ENCODE peak calls at places on chromosomes 13 and 19, in five cellular contexts. C is H1, E is H9, R is neuronal stem cell, Y is IMR-90. H is an unnamed sample.

GRCh38 chr19:5057860-5058259 is 88.9 kb downstream of the KDM4B start:
- DNase-seq in R (no peak), C (no peak), E (peak; percentile 60), Y (no peak), H (no peak)

GRCh38 chr13:79655509-79655908 is 174.6 kb downstream of the NDFIP2 start:
- DNase-seq in R (no peak), E (no peak), Y (no peak), C (no peak), H (no peak)

GRCh38 chr19:36745870-36746269 is 26.7 kb downstream of the ZNF850 start:
- DNase-seq in Y (no peak), C (no peak), E (no peak), R (no peak), H (peak; percentile 46)

GRCh38 chr13:97280478-97280877 is 58.3 kb downstream of the MBNL2 start:
- DNase-seq in R (no peak), E (no peak), Y (no peak), C (no peak), H (no peak)

GRCh38 chr19:32373614-32374295 is 28.3 kb downstream of the ZNF507 start:
- DNase-seq in Y (peak; percentile 100), R (no peak), C (no peak), E (no peak), H (peak; percentile 96)

GRCh38 chr19:34282611-34283519 is 28.5 kb downstream of the GARRE1 start:
- DNase-seq in C (no peak), R (no peak), Y (no peak), E (no peak), H (no peak)

GRCh38 chr19:48403606-48404005 is 10.1 kb downstream of the GRIN2D start:
- DNase-seq in E (peak; percentile 86), R (no peak), C (no peak), Y (peak; percentile 71), H (no peak)

GRCh38 chr19:1406818-1407661 is at the start of gene DAZAP1:
- DNase-seq in E (peak; percentile 98), Y (peak; percentile 97), C (peak; percentile 91), R (peak; percentile 99), H (peak; percentile 99)

GRCh38 chr19:12202250-12202649 is 39.4 kb downstream of the ZNF136 start:
- DNase-seq in Y (no peak), R (no peak), C (peak; percentile 27), E (peak; percentile 31), H (peak; percentile 17)

GRCh38 chr19:5951338-5951861 is 26.5 kb downstream of the RANBP3 start:
- DNase-seq in Y (no peak), C (no peak), R (no peak), E (peak; percentile 46), H (no peak)

GRCh38 chr19:42051166-42052115 is 18.6 kb downstream of the GRIK5 start:
- DNase-seq in Y (no peak), R (no peak), E (no peak), C (no peak), H (peak; percentile 89)

GRCh38 chr19:6199240-6199983 is 63.9 kb downstream of the ACSBG2 start:
- DNase-seq in Y (peak; percentile 98), E (peak; percentile 98), C (peak; percentile 98), R (peak; percentile 99), H (peak; percentile 99)

GRCh38 chr19:40683437-40683836 is 7.0 kb downstream of the NUMBL start:
- DNase-seq in R (no peak), E (no peak), C (no peak), Y (no peak), H (peak; percentile 52)

GRCh38 chr13:60012503-60012902 is 151.2 kb downstream of the DIAPH3 start:
- DNase-seq in R (no peak), Y (no peak), E (no peak), C (no peak), H (no peak)

GRCh38 chr19:18777725-18778389 is 13.2 kb downstream of the COMP start:
- DNase-seq in R (no peak), Y (no peak), C (no peak), E (no peak), H (no peak)

GRCh38 chr19:9848060-9848459 is 12.9 kb downstream of the PIN1 start:
- DNase-seq in E (peak; percentile 65), C (no peak), R (no peak), Y (no peak), H (no peak)

GRCh38 chr19:3178973-3179738 is 587 bp downstream of the S1PR4 start:
- DNase-seq in C (no peak), R (no peak), E (peak; percentile 47), Y (no peak), H (peak; percentile 25)

GRCh38 chr13:88074794-88075509 is 403.8 kb downstream of the SLITRK5 start:
- DNase-seq in Y (no peak), R (no peak), C (no peak), E (no peak), H (no peak)

GRCh38 chr13:79485014-79485441 is 4.1 kb downstream of the NDFIP2 start:
- DNase-seq in R (no peak), C (no peak), E (no peak), Y (peak; percentile 83), H (peak; percentile 82)

GRCh38 chr13:29901714-29902631 is 51.6 kb upstream of the UBL3 start:
- DNase-seq in C (no peak), E (no peak), Y (peak; percentile 97), R (no peak), H (peak; percentile 97)

GRCh38 chr13:51894239-51894638 is 32.5 kb downstream of the CCDC70 start:
- DNase-seq in R (no peak), Y (no peak), C (no peak), E (peak; percentile 55), H (no peak)

GRCh38 chr13:38685974-38686571 is 804 bp upstream of the FREM2 start:
- DNase-seq in R (peak; percentile 56), C (no peak), Y (no peak), E (peak; percentile 83), H (peak; percentile 99)

GRCh38 chr19:41708481-41708880 is at the start of gene CEACAM5:
- DNase-seq in E (no peak), R (no peak), Y (no peak), C (no peak), H (no peak)

GRCh38 chr19:46704379-46705076 is 12.4 kb downstream of the PRKD2 start:
- DNase-seq in E (peak; percentile 88), C (no peak), R (no peak), Y (no peak), H (peak; percentile 84)

GRCh38 chr13:31201341-31202024 is 1.7 kb downstream of the B3GLCT start:
- DNase-seq in C (no peak), R (no peak), E (no peak), Y (peak; percentile 59), H (no peak)

GRCh38 chr13:31199849-31200635 is at the start of gene B3GLCT:
- DNase-seq in C (peak; percentile 46), Y (peak; percentile 68), R (peak; percentile 86), E (peak; percentile 87), H (peak; percentile 91)

GRCh38 chr13:31199527-31199848 is 287 bp upstream of the B3GLCT start:
- DNase-seq in E (no peak), Y (no peak), R (no peak), C (no peak), H (no peak)

GRCh38 chr13:31198524-31198923 is 1.3 kb upstream of the B3GLCT start:
- DNase-seq in R (no peak), C (no peak), Y (no peak), E (no peak), H (no peak)

DNA sequence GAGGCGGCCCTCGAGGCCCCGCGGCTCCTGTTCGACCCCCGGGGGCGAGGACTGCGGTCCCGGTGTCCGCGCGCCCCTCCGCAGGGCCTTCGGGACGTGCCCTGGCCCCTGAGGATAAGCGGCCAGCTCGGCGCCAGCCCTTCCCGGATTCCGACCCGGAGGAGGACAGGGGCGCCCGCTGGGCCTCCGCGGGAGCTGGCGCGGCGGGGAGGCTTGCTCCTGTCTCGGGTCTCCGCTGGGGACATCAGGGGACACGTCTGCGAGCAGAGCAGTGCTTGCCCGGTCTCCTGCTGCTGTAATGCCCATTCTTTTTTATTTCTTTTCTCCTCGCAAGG is 828 bp downstream of the B3GLCT start:
- DNase-seq in R (peak; percentile 36), C (no peak), Y (no peak), E (peak; percentile 47), H (peak; percentile 53)
- H3K23ac ChIP-seq in R (no peak overlapping the region), C (no peak overlapping the region), Y (peak overlapping the region; percentile 80), E (no peak overlapping the region), H (no peak overlapping the region)

GRCh38 chr13:75996582-75996981 is 360.5 kb downstream of the LMO7 start:
- DNase-seq in E (no peak), R (no peak), Y (no peak), C (no peak), H (no peak)

GRCh38 chr13:76000131-76000530 is 364.0 kb downstream of the LMO7 start:
- DNase-seq in C (no peak), E (no peak), R (peak; percentile 9), Y (no peak), H (no peak)

GRCh38 chr13:75993246-75993645 is 357.1 kb downstream of the LMO7 start:
- DNase-seq in R (no peak), C (no peak), Y (no peak), E (no peak), H (no peak)

GRCh38 chr13:75993823-75994222 is 357.7 kb downstream of the LMO7 start:
- DNase-seq in C (no peak), R (no peak), E (no peak), Y (peak; percentile 3), H (peak; percentile 63)

GRCh38 chr13:75995966-75996365 is 359.8 kb downstream of the LMO7 start:
- DNase-seq in Y (no peak), C (no peak), E (no peak), R (no peak), H (peak; percentile 88)
- H2AFZ ChIP-seq in Y (no peak overlapping the region), C (no peak overlapping the region), E (no peak overlapping the region), R (no peak overlapping the region), H (no peak overlapping the region)

GRCh38 chr13:75818181-75819110 is 182.3 kb downstream of the LMO7 start:
- DNase-seq in Y (no peak), E (no peak), R (no peak), C (no peak), H (no peak)
- H3K23ac ChIP-seq in Y (no peak overlapping the region), E (no peak overlapping the region), R (no peak overlapping the region), C (no peak overlapping the region), H (no peak overlapping the region)

DNA sequence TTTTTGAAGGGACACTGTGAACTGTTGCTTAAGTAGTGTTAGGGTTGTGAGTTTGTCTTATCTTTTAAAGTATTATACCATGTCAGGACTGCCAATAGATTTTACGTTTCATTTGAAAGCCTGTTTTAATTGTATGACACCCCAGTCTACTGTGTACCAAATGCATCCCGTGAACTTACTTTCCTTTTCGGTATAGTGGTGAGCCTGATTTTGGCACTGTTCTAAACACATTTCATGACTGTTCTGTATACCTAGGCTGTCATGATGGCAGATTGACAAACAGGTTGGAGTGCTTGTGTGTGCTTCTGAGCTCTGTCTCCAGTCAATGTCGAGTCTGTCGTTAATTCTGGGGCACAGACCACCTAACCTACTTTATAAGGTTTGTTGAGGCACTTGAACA is 740 bp downstream of the PCCA start:
- DNase-seq in R (no peak), Y (peak; percentile 34), E (no peak), C (no peak), H (peak; percentile 9)
- H2AFZ ChIP-seq in R (peak overlapping the region; percentile 90), Y (no peak overlapping the region), E (no peak overlapping the region), C (no peak overlapping the region), H (no peak overlapping the region)

H was measured in trophoblast cell.